ENCODE peak calls at places on chromosomes 7 and 10, in four cellular contexts. One of them, this sample, is unnamed.

GRCh38 chr7:135253851-135254815 is 20.5 kb downstream of the STRA8 start:
- DNase-seq in Peyer's patch: peak; percentile 20
- DNase-seq in RWPE2: no peak
- DNase-seq in H1: no peak
- DNase-seq in this sample: peak; percentile 73

GRCh38 chr7:98831641-98832221 is 38.1 kb downstream of the TMEM130 start:
- DNase-seq in RWPE2: no peak
- DNase-seq in H1: peak; percentile 87
- DNase-seq in Peyer's patch: no peak
- DNase-seq in this sample: peak; percentile 69

GRCh38 chr7:82131224-82131623 is 312.4 kb downstream of the CACNA2D1 start:
- DNase-seq in RWPE2: no peak
- DNase-seq in Peyer's patch: no peak
- DNase-seq in H1: no peak
- DNase-seq in this sample: no peak

GRCh38 chr7:70693690-70694356 is 438.1 kb upstream of the GALNT17 start:
- DNase-seq in RWPE2: no peak
- DNase-seq in Peyer's patch: no peak
- DNase-seq in H1: peak; percentile 85
- DNase-seq in this sample: peak; percentile 91

GRCh38 chr7:47720907-47721244 is 139.0 kb upstream of the TNS3 start:
- DNase-seq in Peyer's patch: peak; percentile 56
- DNase-seq in RWPE2: no peak
- DNase-seq in H1: no peak
- DNase-seq in this sample: no peak

GRCh38 chr10:61895898-61896605 is 5.4 kb upstream of the ARID5B start:
- DNase-seq in H1: no peak
- DNase-seq in Peyer's patch: no peak
- DNase-seq in RWPE2: no peak
- DNase-seq in this sample: no peak

GRCh38 chr10:130456616-130457015 is 320.4 kb downstream of the GLRX3 start:
- DNase-seq in RWPE2: no peak
- DNase-seq in Peyer's patch: no peak
- DNase-seq in H1: peak; percentile 20
- DNase-seq in this sample: no peak

GRCh38 chr10:131743190-131744151 is 157.3 kb upstream of the PPP2R2D start:
- DNase-seq in RWPE2: no peak
- DNase-seq in Peyer's patch: no peak
- DNase-seq in H1: no peak
- DNase-seq in this sample: no peak

GRCh38 chr7:119196183-119196582 is 971.7 kb downstream of the ANKRD7 start:
- DNase-seq in Peyer's patch: no peak
- DNase-seq in H1: no peak
- DNase-seq in RWPE2: no peak
- DNase-seq in this sample: no peak

GRCh38 chr7:119197172-119197871 is 972.8 kb downstream of the ANKRD7 start:
- DNase-seq in Peyer's patch: no peak
- DNase-seq in RWPE2: no peak
- DNase-seq in H1: no peak
- DNase-seq in this sample: no peak

DNA sequence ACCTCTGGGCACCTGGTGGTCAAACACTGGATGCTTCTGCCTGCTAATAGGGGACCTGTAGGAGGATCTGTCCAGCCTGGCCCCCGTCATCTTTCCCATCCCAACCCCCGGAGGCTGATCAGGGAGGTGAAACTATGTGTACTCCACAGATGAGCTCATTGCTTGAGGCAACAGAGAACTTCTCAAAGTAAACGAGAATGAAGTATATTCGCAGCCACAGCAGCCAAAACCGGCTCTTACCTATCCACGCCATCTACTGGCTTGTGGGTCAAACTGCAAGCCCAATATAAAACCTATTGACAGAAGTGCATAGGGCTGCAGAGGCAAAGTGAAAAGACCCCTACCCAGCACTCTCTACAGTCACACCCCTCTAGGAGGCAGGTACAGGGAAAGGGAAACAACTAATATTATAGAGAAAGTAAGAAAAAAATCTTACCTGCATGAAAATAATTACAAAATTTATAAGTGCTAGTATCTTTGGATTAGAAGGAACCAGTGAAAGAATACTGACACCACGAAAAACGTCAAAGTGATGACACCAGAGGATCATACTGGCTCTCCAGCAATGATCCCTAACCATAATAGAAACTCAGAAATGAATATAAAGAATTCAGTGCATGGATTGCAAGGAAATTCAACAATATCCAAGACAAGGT is 973.5 kb downstream of the ANKRD7 start:
- DNase-seq in H1: peak; percentile 67
- DNase-seq in RWPE2: no peak
- DNase-seq in Peyer's patch: no peak
- DNase-seq in this sample: no peak
- TF ChIP-seq CTCF in H1: peak; percentile 59
- TF ChIP-seq CTCF in RWPE2: peak; percentile 84
- TF ChIP-seq CTCF in Peyer's patch: no peak
- TF ChIP-seq CTCF in this sample: peak; percentile 62

GRCh38 chr7:157379493-157379892 is 42.7 kb downstream of the DNAJB6 start:
- DNase-seq in RWPE2: no peak
- DNase-seq in H1: no peak
- DNase-seq in Peyer's patch: no peak
- DNase-seq in this sample: no peak

GRCh38 chr7:157378390-157378789 is 41.6 kb downstream of the DNAJB6 start:
- DNase-seq in Peyer's patch: no peak
- DNase-seq in H1: no peak
- DNase-seq in RWPE2: no peak
- DNase-seq in this sample: no peak

GRCh38 chr7:157377436-157378124 is 40.8 kb downstream of the DNAJB6 start:
- DNase-seq in RWPE2: no peak
- DNase-seq in H1: no peak
- DNase-seq in Peyer's patch: no peak
- DNase-seq in this sample: no peak

GRCh38 chr7:157383868-157384267 is 47.1 kb downstream of the DNAJB6 start:
- DNase-seq in RWPE2: no peak
- DNase-seq in Peyer's patch: no peak
- DNase-seq in H1: no peak
- DNase-seq in this sample: no peak

DNA sequence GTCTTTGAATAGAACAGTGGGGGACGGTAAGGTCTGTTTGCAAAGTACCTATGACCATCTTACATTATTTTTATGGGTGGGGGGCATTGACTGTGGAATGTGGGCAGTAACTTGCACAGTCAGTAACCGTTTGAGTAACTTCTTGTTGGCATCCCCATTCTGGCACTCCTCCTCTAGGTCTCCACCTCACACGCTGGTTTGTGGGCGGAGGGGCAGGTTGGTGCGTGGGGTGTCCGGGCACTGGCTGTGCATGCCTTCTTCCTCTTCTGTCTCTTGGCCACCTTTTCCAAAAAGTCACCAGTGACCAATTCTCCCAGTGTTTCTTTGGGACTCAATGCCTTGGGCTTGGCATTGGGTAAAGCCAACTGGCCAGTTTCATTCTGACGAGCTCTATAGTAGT is 43.6 kb downstream of the DNAJB6 start:
- DNase-seq in RWPE2: no peak
- DNase-seq in Peyer's patch: no peak
- DNase-seq in H1: no peak
- DNase-seq in this sample: no peak
- H3K36me3 ChIP-seq in RWPE2: peaks cover 64% of the 10 kb centered on the region
- H3K36me3 ChIP-seq in Peyer's patch: peaks cover 35% of the 10 kb centered on the region
- H3K36me3 ChIP-seq in H1: peaks cover 14% of the 10 kb centered on the region
- H3K36me3 ChIP-seq in this sample: peaks cover 40% of the 10 kb centered on the region

GRCh38 chr7:17769918-17770317 is 170.4 kb downstream of the SNX13 start:
- DNase-seq in Peyer's patch: peak; percentile 52
- DNase-seq in RWPE2: no peak
- DNase-seq in H1: peak; percentile 59
- DNase-seq in this sample: no peak
- TF ChIP-seq CTCF in Peyer's patch: peak; percentile 23
- TF ChIP-seq CTCF in RWPE2: peak; percentile 90
- TF ChIP-seq CTCF in H1: no peak
- TF ChIP-seq CTCF in this sample: peak; percentile 67

DNA sequence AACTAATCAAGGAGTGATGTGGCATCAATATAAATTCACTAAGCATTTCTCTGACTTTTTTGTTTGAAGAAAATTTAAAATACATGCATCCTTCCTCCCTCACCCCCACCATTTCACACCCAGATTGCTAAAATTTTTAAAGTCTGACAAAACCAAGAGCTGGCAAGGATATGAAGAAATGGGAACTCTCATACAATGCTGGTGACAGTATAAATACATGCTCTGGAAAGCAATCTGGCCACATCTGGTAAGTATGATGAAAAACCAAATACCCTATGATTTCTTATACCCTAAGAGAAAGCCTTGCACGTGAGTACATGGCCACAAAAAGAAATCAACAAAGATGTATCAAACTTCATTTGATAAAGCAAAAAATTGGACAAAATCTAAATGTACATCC is 31.2 kb downstream of the P4HA1 start:
- DNase-seq in H1: no peak
- DNase-seq in Peyer's patch: no peak
- DNase-seq in RWPE2: no peak
- DNase-seq in this sample: no peak
- H3K36me3 ChIP-seq in H1: no peaks in the 10 kb centered on the region
- H3K36me3 ChIP-seq in Peyer's patch: peaks cover 31% of the 10 kb centered on the region
- H3K36me3 ChIP-seq in RWPE2: peaks cover 95% of the 10 kb centered on the region
- H3K36me3 ChIP-seq in this sample: peaks cover 70% of the 10 kb centered on the region

DNA sequence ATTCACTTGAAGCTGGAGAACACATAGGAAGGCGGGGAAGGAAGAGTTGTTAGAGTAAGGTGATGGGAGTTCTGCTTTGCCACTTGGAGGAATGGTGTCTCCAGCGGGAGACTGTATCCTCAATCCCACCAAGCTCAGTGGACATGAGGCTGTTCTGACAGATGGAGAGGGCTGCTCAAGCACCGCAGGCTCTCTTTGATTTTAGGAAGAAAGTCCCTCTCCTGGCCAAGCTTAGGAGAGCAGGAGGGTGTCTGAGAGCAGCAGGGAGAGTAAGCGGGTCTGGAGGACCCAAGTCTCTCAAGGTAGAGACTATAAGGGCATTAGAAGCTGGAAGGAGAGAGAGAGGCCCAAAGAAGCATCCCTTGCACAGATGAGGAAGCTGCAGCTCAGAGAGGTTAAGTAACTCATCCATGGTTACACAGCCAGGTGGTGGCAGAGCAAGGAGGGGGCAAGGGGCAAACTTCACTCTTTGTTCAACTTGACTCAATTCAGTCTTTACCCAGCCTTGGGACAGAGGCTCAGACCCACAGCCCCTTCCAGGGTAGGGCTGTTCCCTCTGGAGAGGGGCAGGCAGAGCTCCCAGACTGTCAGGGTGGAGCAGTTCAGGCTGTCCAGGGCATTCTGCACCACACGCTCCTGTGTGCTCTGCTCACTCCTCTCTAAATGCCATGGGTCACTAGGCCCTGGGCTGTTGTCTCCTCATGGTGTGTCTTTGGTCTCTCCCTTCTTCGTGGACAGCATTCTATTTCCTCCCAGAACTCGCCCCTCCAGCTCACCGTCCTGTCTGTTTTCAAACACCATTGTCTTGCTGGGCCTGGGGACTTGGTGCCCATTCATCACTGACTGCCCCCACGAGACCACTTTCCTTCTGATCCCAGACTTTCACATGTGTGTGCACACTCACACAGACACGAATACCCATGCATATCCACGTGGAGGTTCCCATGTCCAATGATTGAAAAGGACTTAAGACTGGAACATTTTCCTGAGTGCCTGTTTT is 8.9 kb downstream of the CHAT start:
- DNase-seq in RWPE2: peak; percentile 23
- DNase-seq in H1: no peak
- DNase-seq in Peyer's patch: no peak
- DNase-seq in this sample: peak; percentile 32
- TF ChIP-seq CTCF in RWPE2: no peak
- TF ChIP-seq CTCF in H1: no peak
- TF ChIP-seq CTCF in Peyer's patch: no peak
- TF ChIP-seq CTCF in this sample: no peak